ENCODE peak calls at places on chromosomes 4 and X, in six cellular contexts. O, N, H, K, Q and U are unnamed samples.

GRCh38 chr4:57110635-57111546 is 706 bp upstream of the IGFBP7 start:
- DNase-seq in O (peak; percentile 58), N (peak; percentile 67), H (peak; percentile 41), K (peak; percentile 78), Q (peak; percentile 99), U (no peak)

GRCh38 chr4:119139316-119139715 is 3.7 kb downstream of the MYOZ2 start:
- DNase-seq in O (no peak), N (no peak), H (no peak), K (no peak), Q (no peak), U (no peak)

GRCh38 chr4:10173039-10173753 is 56.6 kb upstream of the WDR1 start:
- DNase-seq in O (peak; percentile 38), N (no peak), H (no peak), K (peak; percentile 60), Q (no peak), U (no peak)

GRCh38 chr4:181138116-181138515 is 1105.1 kb upstream of the TENM3 start:
- DNase-seq in O (no peak), N (no peak), H (no peak), K (no peak), Q (no peak), U (no peak)

GRCh38 chr4:4696521-4696920 is 154.7 kb upstream of the STX18 start:
- DNase-seq in O (no peak), N (no peak), H (no peak), K (no peak), Q (no peak), U (no peak)

GRCh38 chrX:10884246-10884645 is 226.9 kb upstream of the HCCS start:
- DNase-seq in O (no peak), N (no peak), H (no peak), K (no peak), Q (no peak), U (peak; percentile 28)

GRCh38 chrX:46582964-46583363 is 9.4 kb downstream of the CHST7 start:
- DNase-seq in O (no peak), N (peak; percentile 82), H (no peak), K (no peak), Q (no peak), U (peak; percentile 70)

GRCh38 chr4:140330311-140330900 is 43.0 kb upstream of the SCOC start:
- DNase-seq in O (no peak), N (peak; percentile 37), H (no peak), K (no peak), Q (peak; percentile 46), U (no peak)

GRCh38 chr4:45102716-45103115 is 376.4 kb upstream of the GNPDA2 start:
- DNase-seq in O (no peak), N (peak; percentile 23), H (no peak), K (no peak), Q (no peak), U (no peak)

GRCh38 chr4:56612282-56612681 is 68.8 kb downstream of the HOPX start:
- DNase-seq in O (no peak), N (no peak), H (no peak), K (no peak), Q (no peak), U (no peak)

GRCh38 chrX:47078129-47079043 is at the start of gene RGN:
- DNase-seq in O (no peak), N (no peak), H (peak; percentile 1), K (peak; percentile 69), Q (no peak), U (no peak)

GRCh38 chr4:99886146-99886545 is 8.1 kb downstream of the LAMTOR3 start:
- DNase-seq in O (no peak), N (peak; percentile 66), H (no peak), K (no peak), Q (no peak), U (no peak)

DNA sequence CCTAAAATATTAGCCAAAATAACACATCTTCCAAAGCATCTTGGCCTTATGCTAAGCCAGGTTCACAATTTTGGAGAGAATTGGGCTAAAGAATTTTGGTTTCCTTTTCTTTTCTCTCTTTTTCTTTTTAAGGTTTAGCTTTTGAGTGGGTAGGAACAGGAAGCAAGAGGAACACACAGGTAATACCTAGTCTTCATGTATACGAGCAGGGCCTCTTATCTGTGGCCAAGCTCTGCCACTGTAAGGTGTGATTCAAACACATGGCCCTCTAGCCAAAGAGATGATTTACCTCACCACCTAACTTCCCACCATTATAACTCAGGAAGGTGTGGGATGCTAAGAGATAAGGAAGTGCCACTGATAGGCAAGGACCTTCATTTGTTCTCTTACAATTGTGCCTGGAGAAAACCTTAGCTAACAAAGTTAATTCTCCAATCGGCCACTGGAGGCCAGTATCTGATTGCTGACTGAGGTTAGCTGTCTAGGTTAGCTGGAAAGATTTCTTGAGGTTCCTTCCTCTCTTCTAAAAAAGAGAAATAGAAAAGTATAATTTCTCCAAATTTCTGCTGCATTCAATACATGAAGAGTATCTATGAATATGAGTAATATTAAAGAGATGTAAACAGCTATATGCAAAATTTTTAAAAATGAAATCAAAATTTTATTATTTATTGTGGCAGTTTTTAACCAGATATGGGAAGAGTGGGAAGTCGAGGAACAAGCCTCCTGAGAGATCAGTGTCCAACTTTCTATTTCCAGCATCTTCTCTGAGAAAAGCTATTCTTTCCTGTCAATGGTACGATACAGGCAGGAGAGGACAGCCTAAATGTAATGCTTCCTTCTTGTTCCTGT is 30.1 kb upstream of the BBS7 start:
- DNase-seq in O (peak; percentile 33), N (peak; percentile 37), H (peak; percentile 70), K (peak; percentile 85), Q (peak; percentile 61), U (peak; percentile 4)
- TF ChIP-seq CTCF in O (peak; percentile 36), N (peak; percentile 83), H (peak; percentile 27), K (peak; percentile 93), Q (peak; percentile 55), U (peak; percentile 64)

GRCh38 chr4:149164282-149164681 is 651.4 kb downstream of the IQCM start:
- DNase-seq in O (no peak), N (peak; percentile 62), H (no peak), K (peak; percentile 72), Q (no peak), U (no peak)
- TF ChIP-seq CTCF in O (no peak), N (no peak), H (no peak), K (no peak), Q (no peak), U (no peak)

GRCh38 chr4:152401424-152401823 is 134.5 kb downstream of the FBXW7 start:
- DNase-seq in O (no peak), N (no peak), H (no peak), K (no peak), Q (no peak), U (no peak)

GRCh38 chr4:152392079-152392478 is 143.8 kb downstream of the FBXW7 start:
- DNase-seq in O (no peak), N (no peak), H (no peak), K (no peak), Q (no peak), U (no peak)

GRCh38 chr4:152394786-152395185 is 141.1 kb downstream of the FBXW7 start:
- DNase-seq in O (no peak), N (no peak), H (no peak), K (no peak), Q (no peak), U (no peak)

GRCh38 chr4:152399246-152399645 is 136.6 kb downstream of the FBXW7 start:
- DNase-seq in O (no peak), N (no peak), H (no peak), K (no peak), Q (peak; percentile 61), U (no peak)

DNA sequence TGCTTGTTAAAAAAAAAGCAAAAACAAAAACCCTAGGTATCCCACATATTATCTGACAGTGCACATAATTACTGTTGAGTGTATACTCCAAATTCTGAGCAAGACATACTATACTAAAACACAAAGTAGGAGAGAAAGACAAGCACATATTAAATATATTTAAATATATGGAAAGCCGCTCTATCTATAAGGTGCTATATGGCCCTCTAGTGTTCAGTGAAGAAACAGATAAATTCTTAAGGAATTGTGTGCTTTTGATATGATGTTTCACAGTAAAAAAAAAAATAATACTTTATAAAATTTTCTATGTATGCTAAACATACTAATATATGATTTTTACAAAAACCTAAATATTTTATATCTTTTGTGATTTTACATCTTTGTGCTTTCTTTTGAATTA is 137.8 kb downstream of the FBXW7 start:
- DNase-seq in O (no peak), N (no peak), H (no peak), K (no peak), Q (peak; percentile 23), U (no peak)
- TF ChIP-seq CTCF in O (no peak), N (no peak), H (peak; percentile 26), K (peak; percentile 77), Q (no peak), U (peak; percentile 15)

GRCh38 chrX:148133099-148133725 is 152.1 kb downstream of the FMR1NB start:
- DNase-seq in O (no peak), N (no peak), H (no peak), K (no peak), Q (peak; percentile 44), U (no peak)
- TF ChIP-seq CTCF in O (no peak), N (no peak), H (no peak), K (peak; percentile 32), Q (no peak), U (no peak)

GRCh38 chrX:106397788-106398538 is 213.8 kb upstream of the RADX start:
- DNase-seq in O (no peak), N (peak; percentile 13), H (no peak), K (no peak), Q (peak; percentile 14), U (no peak)
- TF ChIP-seq CTCF in O (no peak), N (peak; percentile 12), H (no peak), K (peak; percentile 54), Q (no peak), U (no peak)

GRCh38 chrX:8873102-8873501 is 71.9 kb upstream of the FAM9A start:
- DNase-seq in O (no peak), N (no peak), H (no peak), K (no peak), Q (no peak), U (no peak)
- TF ChIP-seq CTCF in O (no peak), N (no peak), H (no peak), K (no peak), Q (no peak), U (no peak)

DNA sequence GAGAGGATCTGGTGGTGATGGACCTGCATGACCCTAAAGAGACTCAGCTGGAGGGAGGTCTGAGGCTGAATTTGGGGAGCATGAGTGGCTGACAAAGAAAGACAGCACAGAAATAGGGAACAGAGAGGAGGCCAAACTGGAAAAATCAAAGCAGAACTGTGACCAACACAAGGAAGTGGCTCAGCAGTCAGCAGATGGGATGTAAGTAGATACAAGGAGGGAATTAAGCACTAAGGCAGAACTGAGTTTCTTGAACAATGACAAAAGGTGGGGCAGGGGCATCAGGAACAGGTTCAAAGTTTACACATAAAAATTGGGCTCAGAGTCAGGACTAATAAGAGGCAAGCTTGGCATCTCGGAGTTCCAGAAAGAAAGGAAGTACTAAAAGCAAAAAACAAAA is 144.3 kb upstream of the KLF3 start:
- DNase-seq in O (no peak), N (no peak), H (no peak), K (no peak), Q (no peak), U (no peak)
- TF ChIP-seq CTCF in O (no peak), N (no peak), H (no peak), K (no peak), Q (no peak), U (no peak)

GRCh38 chr4:170589597-170590191 is 499.9 kb upstream of the AADAT start:
- DNase-seq in O (no peak), N (no peak), H (no peak), K (no peak), Q (peak; percentile 39), U (no peak)
- TF ChIP-seq CTCF in O (no peak), N (peak; percentile 46), H (no peak), K (peak; percentile 64), Q (peak; percentile 6), U (peak; percentile 7)